ENCODE peak calls at places on chromosomes 12 and 14, in six cellular contexts. F is activated gamma-delta T cell treated with Interleukin-2 at 50 U/mL for 16 hours, P is uterus, K is astrocyte of the cerebellum, N is germinal center, T is neural progenitor cell. I is an unnamed sample.

GRCh38 chr14:54312166-54312801 is 84.5 kb upstream of the CDKN3 start:
- DNase-seq in F (no peak), T (no peak), K (peak; percentile 88), P (no peak), N (no peak), I (no peak)

GRCh38 chr12:92424338-92424737 is 278.5 kb upstream of the PLEKHG7 start:
- DNase-seq in P (peak; percentile 36), T (no peak), K (no peak), F (no peak), N (no peak), I (no peak)

GRCh38 chr12:53093777-53094393 is 3.6 kb upstream of the IGFBP6 start:
- DNase-seq in F (no peak), P (no peak), T (no peak), N (no peak), K (no peak), I (no peak)

GRCh38 chr12:65640489-65640901 is 183.8 kb upstream of the HMGA2 start:
- DNase-seq in K (no peak), T (no peak), N (no peak), F (no peak), P (no peak), I (no peak)

GRCh38 chr14:103056322-103057027 is 874 bp downstream of the CDC42BPB start:
- DNase-seq in N (no peak), P (peak; percentile 75), T (peak; percentile 78), F (no peak), K (peak; percentile 9), I (no peak)

GRCh38 chr12:3315201-3315661 is 175.8 kb upstream of the PRMT8 start:
- DNase-seq in P (peak; percentile 72), F (no peak), N (no peak), K (no peak), T (no peak), I (no peak)

GRCh38 chr12:54033106-54033979 is 493 bp downstream of the HOXC5 start:
- DNase-seq in K (no peak), F (no peak), N (no peak), P (no peak), T (peak; percentile 56), I (no peak)

GRCh38 chr12:59193476-59194050 is 273.3 kb upstream of the LRIG3 start:
- DNase-seq in F (no peak), P (no peak), N (no peak), K (no peak), T (no peak), I (no peak)

GRCh38 chr12:63066136-63066535 is 84.9 kb downstream of the AVPR1A start:
- DNase-seq in T (no peak), P (no peak), N (no peak), K (no peak), F (no peak), I (no peak)

GRCh38 chr12:71562681-71563595 is 100.7 kb downstream of the ZFC3H1 start:
- DNase-seq in F (no peak), K (no peak), T (no peak), P (no peak), N (no peak), I (no peak)

GRCh38 chr12:76569685-76570604 is 10.4 kb upstream of the OSBPL8 start:
- DNase-seq in F (no peak), K (no peak), T (no peak), P (no peak), N (no peak), I (no peak)

I was measured in amygdala.